ENCODE peak calls at places on chromosome 22, in seven cellular contexts. Z is BE2C, O is psoas muscle, D is prostate gland, F is Karpas-422, C is neuronal stem cell, X is small intestine. J is an unnamed sample. For H3K4me1 and H3K36me3, the result is how much of the 10 kb centered on the place peaks cover.

GRCh38 chr22:50456466-50457234 is 18.2 kb downstream of the SBF1 start:
- DNase-seq in Z (no peak), F (no peak), C (no peak), X (no peak), D (no peak), O (no peak), J (no peak)

GRCh38 chr22:23394525-23395326 is 185.4 kb downstream of the IGLL1 start:
- DNase-seq in F (no peak), X (no peak), C (no peak), D (no peak), Z (peak), O (no peak), J (no peak)

GRCh38 chr22:21641417-21641794 is 696 bp upstream of the SDF2L1 start:
- DNase-seq in D (no peak), F (no peak), Z (peak), X (peak), O (peak), C (no peak), J (no peak)

GRCh38 chr22:19723990-19724827 is 870 bp downstream of the GP1BB start:
- DNase-seq in O (no peak), D (no peak), Z (no peak), C (peak), F (no peak), X (no peak), J (no peak)

GRCh38 chr22:36486619-36487384 is 5.4 kb upstream of the TXN2 start:
- DNase-seq in O (no peak), C (no peak), X (peak), D (peak), Z (peak), F (peak), J (peak)

GRCh38 chr22:42758929-42759629 is 38.4 kb upstream of the A4GALT start:
- DNase-seq in D (no peak), X (no peak), Z (no peak), O (no peak), C (no peak), F (no peak), J (no peak)

GRCh38 chr22:32480238-32480637 is 5.6 kb downstream of the FBXO7 start:
- DNase-seq in C (no peak), D (no peak), F (peak), O (no peak), Z (no peak), X (no peak), J (no peak)

GRCh38 chr22:28142361-28142801 is 223.3 kb upstream of the PITPNB start:
- DNase-seq in O (no peak), C (no peak), X (no peak), F (no peak), Z (no peak), D (peak), J (no peak)

GRCh38 chr22:38163844-38164577 is 17.6 kb downstream of the PLA2G6 start:
- DNase-seq in D (no peak), F (no peak), C (no peak), X (peak), Z (peak), O (no peak), J (no peak)

DNA sequence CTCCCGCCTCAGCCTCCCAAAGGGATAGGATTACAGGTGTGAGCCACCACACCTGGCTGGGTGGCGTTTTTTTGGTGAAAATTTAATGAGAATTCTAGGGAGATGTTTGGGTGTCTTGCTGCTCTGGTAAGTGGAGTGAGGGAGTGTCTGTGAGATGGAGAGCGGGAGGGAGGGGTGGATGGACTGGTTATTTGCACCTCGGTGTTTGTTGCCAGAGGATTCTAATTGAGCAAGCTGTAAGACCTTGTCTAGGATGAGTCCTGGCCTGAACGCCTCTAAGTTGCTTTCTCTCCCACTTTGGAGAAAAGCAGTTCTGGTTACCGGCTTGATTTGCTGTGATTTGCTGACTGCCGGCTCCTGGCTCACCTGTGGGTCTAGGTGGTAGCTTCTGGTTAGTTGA is 22.0 kb upstream of the GRAMD4 start:
- DNase-seq in C (no peak), O (no peak), D (no peak), X (no peak), Z (no peak), F (no peak), J (no peak)
- H3K4me1 ChIP-seq in C (under half), O (under half), D (under half), X (under half), Z (under half), F (under half), J (under half)

GRCh38 chr22:46340676-46341075 is 5.2 kb downstream of the TRMU start:
- DNase-seq in Z (no peak), X (no peak), O (no peak), C (no peak), D (no peak), F (no peak), J (no peak)
- H3K36me3 ChIP-seq in Z (half or more), X (under half), O (under half), C (half or more), D (under half), F (under half), J (under half)

GRCh38 chr22:29269731-29270474 is 1.8 kb downstream of the EWSR1 start:
- DNase-seq in Z (no peak), X (peak), C (no peak), F (no peak), D (no peak), O (no peak), J (no peak)
- H3K4me3 ChIP-seq in Z (peak), X (peak), C (peak), F (peak), D (peak), O (peak), J (peak)

GRCh38 chr22:39292561-39293074 is 26.8 kb downstream of the RPL3 start:
- DNase-seq in O (peak), Z (peak), F (no peak), D (peak), C (peak), X (peak), J (no peak)

GRCh38 chr22:39293766-39294368 is 25.6 kb downstream of the RPL3 start:
- DNase-seq in F (no peak), C (no peak), X (no peak), Z (no peak), D (no peak), O (no peak), J (no peak)

GRCh38 chr22:39296981-39297489 is 22.4 kb downstream of the RPL3 start:
- DNase-seq in C (no peak), X (no peak), D (no peak), O (no peak), Z (no peak), F (no peak), J (no peak)

GRCh38 chr22:39296535-39296934 is 22.9 kb downstream of the RPL3 start:
- DNase-seq in D (no peak), C (no peak), Z (no peak), O (no peak), X (no peak), F (no peak), J (no peak)

GRCh38 chr22:39294571-39295468 is 24.6 kb downstream of the RPL3 start:
- DNase-seq in C (no peak), O (no peak), X (no peak), Z (no peak), F (no peak), D (no peak), J (no peak)
- H3K4me1 ChIP-seq in C (under half), O (under half), X (under half), Z (under half), F (under half), D (under half), J (under half)

DNA sequence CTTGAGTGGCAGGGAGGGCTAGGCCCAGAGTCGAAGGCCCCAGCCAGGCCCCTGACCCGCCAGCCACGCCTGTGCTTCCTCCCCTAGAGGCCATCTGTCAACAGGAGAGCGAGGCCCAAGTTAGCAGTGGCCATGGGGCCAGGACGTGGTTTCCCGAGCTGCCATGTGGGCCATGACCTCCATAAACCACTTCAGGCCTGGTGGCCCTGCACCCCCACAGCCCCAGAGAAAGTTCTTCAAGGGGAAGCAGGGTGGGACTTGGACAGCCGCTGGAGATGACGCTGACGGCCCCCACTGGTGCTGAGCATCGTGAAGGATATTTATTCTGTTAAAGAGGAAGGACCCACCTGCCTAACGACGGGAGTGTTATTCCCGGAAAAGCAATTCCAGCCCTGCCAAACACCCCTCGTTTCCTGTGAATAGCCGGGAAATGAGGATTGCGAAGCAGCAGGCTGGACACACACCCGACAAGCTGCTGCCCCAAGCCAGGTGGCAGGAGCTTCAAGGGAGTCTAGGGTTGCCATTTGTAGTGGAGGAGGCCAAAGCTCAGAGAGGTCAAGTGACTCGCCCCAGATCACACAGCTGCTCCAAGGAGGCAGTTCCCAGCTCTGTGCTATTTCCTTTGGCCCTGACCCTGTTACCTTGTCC is 12.8 kb downstream of the PRR5 start:
- DNase-seq in C (no peak), O (no peak), D (no peak), F (no peak), Z (no peak), X (no peak), J (no peak)
- H3K36me3 ChIP-seq in C (under half), O (under half), D (under half), F (under half), Z (under half), X (under half), J (under half)

DNA sequence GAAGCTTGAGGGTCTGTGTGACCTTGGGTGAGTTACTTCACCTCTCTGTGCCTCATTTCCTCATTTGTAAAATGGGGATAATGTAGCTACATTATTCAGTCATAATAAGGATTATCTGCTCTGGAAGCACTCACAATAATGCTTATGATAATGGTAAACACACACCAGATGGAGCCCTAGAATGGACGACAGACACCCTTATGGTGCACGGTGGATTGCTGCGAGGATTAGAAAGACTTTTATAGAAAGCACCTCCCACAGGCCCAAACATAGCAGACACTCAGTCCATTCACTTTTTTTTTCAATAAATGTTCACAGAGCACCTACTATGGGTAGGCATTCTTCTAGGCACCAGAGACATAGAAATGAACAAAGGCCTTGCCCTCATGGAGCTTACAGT is 53.8 kb downstream of the LARGE1 start:
- DNase-seq in C (no peak), X (no peak), D (no peak), O (no peak), F (no peak), Z (no peak), J (no peak)
- H3K4me3 ChIP-seq in C (no peak), X (no peak), D (no peak), O (no peak), F (no peak), Z (no peak), J (no peak)

J was measured in CD8-positive, alpha-beta T cell.